ENCODE peak calls at places on chromosomes 4 and X, in six cellular contexts. O is mesenchymal stem cell, W is neuronal stem cell, C is IMR-90, G is H9, Z is trophoblast cell. T is an unnamed sample.

GRCh38 chr4:26993541-26993940 is 132.9 kb downstream of the STIM2 start:
- DNase-seq in O (no peak), W (no peak), C (peak; percentile 57), G (no peak), Z (no peak), T (no peak)

GRCh38 chr4:155906554-155907247 is 3.2 kb downstream of the TDO2 start:
- DNase-seq in O (peak; percentile 95), W (no peak), C (peak; percentile 99), G (no peak), Z (no peak), T (no peak)

GRCh38 chrX:110600745-110601310 is 194.8 kb downstream of the CHRDL1 start:
- DNase-seq in O (no peak), W (no peak), C (no peak), G (no peak), Z (no peak), T (no peak)

GRCh38 chr4:9898596-9899345 is 117.3 kb downstream of the DRD5 start:
- DNase-seq in O (no peak), W (peak; percentile 49), C (peak; percentile 16), G (peak; percentile 90), Z (peak; percentile 68), T (peak; percentile 71)

GRCh38 chrX:5936438-5936837 is 292.2 kb downstream of the NLGN4X start:
- DNase-seq in O (peak; percentile 45), W (no peak), C (no peak), G (no peak), Z (no peak), T (no peak)

GRCh38 chr4:141329174-141329569 is 108.5 kb downstream of the ZNF330 start:
- DNase-seq in O (peak; percentile 70), W (no peak), C (peak; percentile 80), G (no peak), Z (peak; percentile 97), T (no peak)

GRCh38 chrX:50484662-50485061 is 14.0 kb upstream of the DGKK start:
- DNase-seq in O (no peak), W (no peak), C (no peak), G (no peak), Z (no peak), T (no peak)

GRCh38 chrX:72620550-72621145 is 48.0 kb upstream of the HDAC8 start:
- DNase-seq in O (peak; percentile 91), W (no peak), C (peak; percentile 89), G (no peak), Z (peak; percentile 87), T (no peak)

GRCh38 chr4:21790437-21791029 is 158.0 kb downstream of the KCNIP4 start:
- DNase-seq in O (peak; percentile 48), W (no peak), C (peak; percentile 54), G (no peak), Z (peak; percentile 75), T (no peak)

GRCh38 chr4:22869235-22869634 is 176.5 kb downstream of the GBA3 start:
- DNase-seq in O (no peak), W (no peak), C (no peak), G (peak; percentile 49), Z (no peak), T (no peak)

GRCh38 chrX:129721870-129722269 is 16.9 kb upstream of the XPNPEP2 start:
- DNase-seq in O (no peak), W (no peak), C (no peak), G (no peak), Z (no peak), T (no peak)

GRCh38 chr4:73897380-73898136 is 28.4 kb downstream of the CXCL1 start:
- DNase-seq in O (no peak), W (no peak), C (peak; percentile 60), G (no peak), Z (no peak), T (no peak)

GRCh38 chrX:11188664-11189063 is 77.5 kb downstream of the HCCS start:
- DNase-seq in O (no peak), W (no peak), C (peak; percentile 38), G (no peak), Z (no peak), T (no peak)

GRCh38 chr4:16439003-16439402 is 212.7 kb upstream of the TAPT1 start:
- DNase-seq in O (no peak), W (no peak), C (peak; percentile 43), G (no peak), Z (no peak), T (no peak)

GRCh38 chr4:18366136-18366535 is 344.6 kb upstream of the LCORL start:
- DNase-seq in O (no peak), W (no peak), C (no peak), G (no peak), Z (peak; percentile 97), T (no peak)

GRCh38 chr4:31575504-31575903 is 855.3 kb downstream of the PCDH7 start:
- DNase-seq in O (no peak), W (no peak), C (no peak), G (no peak), Z (no peak), T (no peak)

GRCh38 chr4:114019276-114019971 is 40.0 kb upstream of the ARSJ start:
- DNase-seq in O (no peak), W (no peak), C (peak; percentile 21), G (no peak), Z (no peak), T (no peak)

GRCh38 chr4:100721077-100721476 is 203.3 kb upstream of the EMCN start:
- DNase-seq in O (no peak), W (no peak), C (no peak), G (no peak), Z (no peak), T (no peak)

GRCh38 chrX:38817004-38817703 is 15.9 kb downstream of the MID1IP1 start:
- DNase-seq in O (peak; percentile 54), W (no peak), C (peak; percentile 43), G (peak; percentile 33), Z (no peak), T (no peak)

GRCh38 chr4:1207603-1208265 is 35.4 kb upstream of the SPON2 start:
- DNase-seq in O (peak; percentile 61), W (no peak), C (peak; percentile 87), G (no peak), Z (no peak), T (peak; percentile 45)

GRCh38 chr4:86957214-86957613 is 22.4 kb downstream of the AFF1 start:
- DNase-seq in O (peak; percentile 44), W (no peak), C (peak; percentile 83), G (no peak), Z (peak; percentile 96), T (no peak)

GRCh38 chr4:27790911-27791310 is 930.3 kb downstream of the STIM2 start:
- DNase-seq in O (no peak), W (no peak), C (peak; percentile 11), G (no peak), Z (peak; percentile 24), T (no peak)

GRCh38 chr4:84966382-84967291 is at the start of gene WDFY3:
- DNase-seq in O (peak; percentile 95), W (peak; percentile 70), C (peak; percentile 89), G (peak; percentile 90), Z (peak; percentile 87), T (peak; percentile 86)

GRCh38 chr4:184384056-184384809 is 90.1 kb downstream of the IRF2 start:
- DNase-seq in O (peak; percentile 94), W (no peak), C (peak; percentile 96), G (peak; percentile 29), Z (peak; percentile 32), T (no peak)

GRCh38 chrX:46040001-46040400 is 505.2 kb downstream of the ZNF674 start:
- DNase-seq in O (no peak), W (no peak), C (no peak), G (no peak), Z (peak; percentile 0), T (no peak)

GRCh38 chr4:15188581-15189539 is 186.6 kb downstream of the CPEB2 start:
- DNase-seq in O (no peak), W (no peak), C (no peak), G (no peak), Z (no peak), T (no peak)

GRCh38 chr4:151576627-151577026 is 167.7 kb downstream of the FHIP1A start:
- DNase-seq in O (no peak), W (no peak), C (no peak), G (no peak), Z (no peak), T (no peak)

GRCh38 chr4:55355555-55355954 is 9.5 kb downstream of the SRD5A3 start:
- DNase-seq in O (no peak), W (no peak), C (no peak), G (no peak), Z (no peak), T (peak; percentile 22)

GRCh38 chr4:27176400-27176799 is 315.8 kb downstream of the STIM2 start:
- DNase-seq in O (peak; percentile 15), W (peak; percentile 30), C (peak; percentile 41), G (peak; percentile 49), Z (peak; percentile 9), T (no peak)

GRCh38 chrX:145821291-145821897 is 3.8 kb downstream of the SLITRK2 start:
- DNase-seq in O (no peak), W (no peak), C (no peak), G (peak; percentile 71), Z (no peak), T (peak; percentile 57)

GRCh38 chr4:167826281-167826680 is 266.1 kb upstream of the ANXA10 start:
- DNase-seq in O (peak; percentile 1), W (no peak), C (no peak), G (no peak), Z (no peak), T (no peak)

GRCh38 chrX:41010188-41010846 is 74.9 kb upstream of the USP9X start:
- DNase-seq in O (peak; percentile 92), W (no peak), C (peak; percentile 88), G (peak; percentile 85), Z (peak; percentile 61), T (no peak)

GRCh38 chr4:24226667-24227066 is 336.8 kb upstream of the PPARGC1A start:
- DNase-seq in O (peak; percentile 27), W (no peak), C (peak; percentile 72), G (no peak), Z (no peak), T (no peak)

GRCh38 chrX:136778914-136779313 is 1.8 kb downstream of the ARHGEF6 start:
- DNase-seq in O (no peak), W (no peak), C (no peak), G (no peak), Z (no peak), T (no peak)
- H4K91ac ChIP-seq in O (no peak overlapping the region), W (no peak overlapping the region), C (no peak overlapping the region), G (no peak overlapping the region), Z (no peak overlapping the region), T (no peak overlapping the region)

DNA sequence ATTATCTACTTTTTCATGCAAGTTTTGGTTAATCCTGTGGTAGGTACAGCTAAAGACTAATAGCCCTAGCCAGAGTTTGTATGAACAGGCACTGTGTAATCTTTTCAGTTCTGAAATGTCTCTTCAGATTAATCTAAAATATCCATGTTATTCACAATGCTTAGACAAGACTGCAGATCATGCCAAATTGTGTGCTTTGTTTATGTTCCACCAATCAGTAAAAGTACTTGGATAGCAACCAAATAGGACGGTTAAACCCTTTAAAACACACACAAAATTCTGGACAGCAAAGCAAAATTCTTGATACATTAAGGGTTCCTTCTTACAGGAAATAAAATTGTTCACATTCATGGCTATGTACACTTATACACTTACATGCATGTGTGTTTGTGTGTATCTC is 139.1 kb downstream of the KLHL13 start:
- DNase-seq in O (no peak), W (no peak), C (peak; percentile 34), G (no peak), Z (no peak), T (no peak)
- H4K91ac ChIP-seq in O (no peak overlapping the region), W (no peak overlapping the region), C (no peak overlapping the region), G (no peak overlapping the region), Z (no peak overlapping the region), T (no peak overlapping the region)

GRCh38 chr4:160485071-160485687 is 1382.3 kb downstream of the RAPGEF2 start:
- DNase-seq in O (no peak), W (no peak), C (no peak), G (no peak), Z (no peak), T (no peak)
- H4K91ac ChIP-seq in O (no peak overlapping the region), W (no peak overlapping the region), C (no peak overlapping the region), G (no peak overlapping the region), Z (no peak overlapping the region), T (no peak overlapping the region)

GRCh38 chr4:174084542-174084941 is 198.9 kb downstream of the FBXO8 start:
- DNase-seq in O (peak; percentile 46), W (no peak), C (no peak), G (no peak), Z (no peak), T (no peak)
- H4K91ac ChIP-seq in O (no peak overlapping the region), W (no peak overlapping the region), C (no peak overlapping the region), G (no peak overlapping the region), Z (no peak overlapping the region), T (no peak overlapping the region)